ENCODE peak calls at places on chromosomes 6 and 20, in six cellular contexts. Q is CD4-positive, CD25-positive, alpha-beta regulatory T cell; K is body of pancreas; N is ovary; J is psoas muscle; T is CD8-positive, alpha-beta T cell. B is an unnamed sample. For H3K4me1, the result is how much of the 10 kb centered on the place peaks cover.

GRCh38 chr20:14915356-14915755 is 577.9 kb upstream of the FLRT3 start:
- DNase-seq in Q (no peak), K (no peak), N (peak), J (peak), T (no peak), B (no peak)

GRCh38 chr6:119742188-119742803 is 392.7 kb upstream of the MAN1A1 start:
- DNase-seq in Q (no peak), K (peak), N (peak), J (peak), T (peak), B (peak)

GRCh38 chr6:100484474-100484873 is 19.8 kb upstream of the SIM1 start:
- DNase-seq in Q (no peak), K (no peak), N (no peak), J (no peak), T (no peak), B (no peak)

GRCh38 chr20:58418949-58419748 is 30.1 kb downstream of the VAPB start:
- DNase-seq in Q (no peak), K (no peak), N (no peak), J (no peak), T (no peak), B (no peak)

GRCh38 chr6:104281370-104281769 is 578.3 kb downstream of the HACE1 start:
- DNase-seq in Q (no peak), K (no peak), N (no peak), J (no peak), T (no peak), B (no peak)

GRCh38 chr20:17938889-17939619 is 29.5 kb downstream of the SNX5 start:
- DNase-seq in Q (peak), K (peak), N (peak), J (peak), T (peak), B (peak)

GRCh38 chr6:89828988-89829590 is 591 bp upstream of the CASP8AP2 start:
- DNase-seq in Q (peak), K (no peak), N (no peak), J (no peak), T (peak), B (no peak)

GRCh38 chr20:37340998-37341397 is 4.9 kb upstream of the SRC start:
- DNase-seq in Q (no peak), K (no peak), N (no peak), J (no peak), T (no peak), B (no peak)

GRCh38 chr20:64278319-64278681 is 22.8 kb downstream of the PCMTD2 start:
- DNase-seq in Q (no peak), K (no peak), N (no peak), J (no peak), T (no peak), B (no peak)

GRCh38 chr6:21740719-21741118 is 147.2 kb downstream of the SOX4 start:
- DNase-seq in Q (no peak), K (no peak), N (no peak), J (no peak), T (no peak), B (no peak)

GRCh38 chr6:41353333-41353732 is 17.9 kb downstream of the NCR2 start:
- DNase-seq in Q (no peak), K (no peak), N (no peak), J (no peak), T (peak), B (no peak)

GRCh38 chr6:13307508-13307995 is 20.8 kb downstream of the TBC1D7 start:
- DNase-seq in Q (no peak), K (no peak), N (no peak), J (no peak), T (no peak), B (no peak)

GRCh38 chr6:52547647-52548352 is 29.1 kb downstream of the TRAM2 start:
- DNase-seq in Q (no peak), K (no peak), N (no peak), J (no peak), T (no peak), B (no peak)

GRCh38 chr6:7338031-7338430 is 25.0 kb upstream of the SSR1 start:
- DNase-seq in Q (no peak), K (no peak), N (no peak), J (no peak), T (no peak), B (no peak)

GRCh38 chr20:23153696-23154341 is 67.7 kb upstream of the CD93 start:
- DNase-seq in Q (no peak), K (no peak), N (no peak), J (no peak), T (no peak), B (no peak)

GRCh38 chr6:156949376-156949775 is 172.2 kb downstream of the ARID1B start:
- DNase-seq in Q (no peak), K (no peak), N (no peak), J (no peak), T (no peak), B (no peak)

GRCh38 chr6:157669747-157670216 is 153.3 kb upstream of the SNX9 start:
- DNase-seq in Q (no peak), K (peak), N (peak), J (peak), T (no peak), B (no peak)

GRCh38 chr6:33684983-33685382 is 26.5 kb downstream of the UQCC2 start:
- DNase-seq in Q (no peak), K (no peak), N (no peak), J (no peak), T (no peak), B (no peak)

GRCh38 chr6:66103954-66104353 is 396.9 kb upstream of the EYS start:
- DNase-seq in Q (no peak), K (no peak), N (no peak), J (no peak), T (no peak), B (no peak)

GRCh38 chr6:83231146-83231545 is 38.0 kb downstream of the RWDD2A start:
- DNase-seq in Q (no peak), K (no peak), N (no peak), J (no peak), T (no peak), B (no peak)

GRCh38 chr6:156825475-156825874 is 48.3 kb downstream of the ARID1B start:
- DNase-seq in Q (no peak), K (no peak), N (no peak), J (no peak), T (no peak), B (no peak)

GRCh38 chr20:51667002-51667408 is 101.2 kb downstream of the ATP9A start:
- DNase-seq in Q (no peak), K (no peak), N (no peak), J (no peak), T (peak), B (no peak)

GRCh38 chr20:19025430-19026120 is 186.9 kb upstream of the SLC24A3 start:
- DNase-seq in Q (no peak), K (no peak), N (no peak), J (no peak), T (no peak), B (no peak)

GRCh38 chr6:14661188-14661587 is 543.6 kb downstream of the CD83 start:
- DNase-seq in Q (no peak), K (no peak), N (no peak), J (no peak), T (peak), B (peak)

GRCh38 chr20:37295595-37295994 is 6.1 kb downstream of the MANBAL start:
- DNase-seq in Q (no peak), K (no peak), N (no peak), J (no peak), T (no peak), B (no peak)

GRCh38 chr6:92810913-92811312 is 608.4 kb downstream of the EPHA7 start:
- DNase-seq in Q (no peak), K (peak), N (no peak), J (no peak), T (no peak), B (no peak)

GRCh38 chr6:7781240-7781639 is 55.3 kb downstream of the BMP6 start:
- DNase-seq in Q (no peak), K (no peak), N (no peak), J (no peak), T (no peak), B (no peak)

GRCh38 chr6:77010931-77011542 is 452.3 kb downstream of the HTR1B start:
- DNase-seq in Q (no peak), K (no peak), N (no peak), J (no peak), T (no peak), B (no peak)

GRCh38 chr6:125791151-125791819 is 525 bp downstream of the NCOA7 start:
- DNase-seq in Q (peak), K (peak), N (peak), J (no peak), T (peak), B (peak)

GRCh38 chr6:78909391-78909790 is 42.0 kb downstream of the IRAK1BP1 start:
- DNase-seq in Q (no peak), K (no peak), N (no peak), J (no peak), T (no peak), B (no peak)

GRCh38 chr20:50245561-50246366 is 55.1 kb downstream of the CEBPB start:
- DNase-seq in Q (no peak), K (no peak), N (no peak), J (no peak), T (no peak), B (no peak)

GRCh38 chr6:35040398-35040797 is 100.7 kb downstream of the TCP11 start:
- DNase-seq in Q (no peak), K (no peak), N (no peak), J (no peak), T (no peak), B (no peak)
- H3K4me1 ChIP-seq in Q (under half), K (under half), N (under half), J (under half), T (under half), B (under half)

GRCh38 chr6:111764238-111765182 is 108.7 kb downstream of the FYN start:
- DNase-seq in Q (peak), K (no peak), N (no peak), J (no peak), T (peak), B (no peak)
- H3K4me1 ChIP-seq in Q (half or more), K (under half), N (under half), J (under half), T (half or more), B (half or more)

DNA sequence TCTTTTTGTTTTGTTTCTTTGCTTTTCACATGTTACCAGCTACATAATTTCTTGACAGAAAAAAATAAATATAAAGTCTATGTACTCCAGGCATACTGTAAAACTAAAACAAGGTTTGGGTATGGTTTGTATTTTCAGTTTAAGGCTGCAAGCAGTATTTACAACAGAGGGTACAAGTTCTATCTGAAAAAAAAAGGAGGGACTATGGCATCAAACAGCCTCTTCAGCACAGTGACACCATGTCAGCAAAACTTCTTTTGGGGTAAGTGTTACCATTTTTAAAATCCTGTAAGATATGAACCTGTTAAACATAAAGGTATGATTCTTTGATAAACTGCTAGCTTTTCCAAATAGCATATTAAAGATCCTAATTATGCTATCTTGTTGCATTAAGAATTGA is 393 bp downstream of the RUNX2 start:
- DNase-seq in Q (no peak), K (no peak), N (no peak), J (no peak), T (no peak), B (no peak)
- H3K4me1 ChIP-seq in Q (under half), K (under half), N (under half), J (under half), T (under half), B (under half)

DNA sequence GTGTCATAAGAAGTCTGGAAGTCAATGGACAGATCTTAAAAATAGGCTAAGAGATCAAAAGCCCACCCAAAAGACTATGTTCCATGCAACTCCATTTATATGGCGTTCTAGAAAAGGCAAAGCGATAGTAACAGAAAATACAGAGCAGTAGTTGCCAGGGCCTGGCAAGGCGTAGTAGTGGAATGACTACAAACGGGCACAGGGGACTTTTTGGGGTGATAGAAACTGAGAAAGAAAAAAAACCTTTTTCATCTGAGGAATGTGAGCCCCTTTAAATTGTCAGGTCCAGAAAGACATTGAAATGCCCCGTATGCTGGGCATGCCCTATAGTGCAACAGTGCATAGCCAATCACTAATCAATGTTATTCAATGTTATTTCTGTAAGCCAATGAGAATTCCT is 47.2 kb upstream of the FAM50B start:
- DNase-seq in Q (no peak), K (no peak), N (no peak), J (no peak), T (no peak), B (no peak)
- H3K4me1 ChIP-seq in Q (under half), K (under half), N (under half), J (under half), T (under half), B (under half)